ENCODE peak calls at places on chromosomes 6 and 20, in ten cellular contexts. X is heart right ventricle; C is psoas muscle; V is MM.1S; H is CD4-positive, alpha-beta T cell; Q is Peyer's patch; R is neural crest cell; I is tibial artery; N is endothelial cell; O is prostate gland. K is an unnamed sample.

GRCh38 chr6:5550631-5551030 is 289.3 kb downstream of the FARS2 start:
- DNase-seq in H (no peak), Q (no peak), X (no peak), C (no peak), R (no peak), V (no peak), O (no peak), N (no peak), I (no peak), K (no peak)

GRCh38 chr20:23116301-23117089 is 30.4 kb upstream of the CD93 start:
- DNase-seq in H (no peak), C (no peak), O (no peak), R (no peak), V (no peak), I (no peak), Q (no peak), X (no peak), N (no peak), K (no peak)

GRCh38 chr20:22341508-22341907 is 242.9 kb downstream of the FOXA2 start:
- DNase-seq in I (no peak), Q (no peak), X (no peak), C (no peak), O (no peak), V (no peak), N (no peak), H (no peak), R (no peak), K (no peak)

GRCh38 chr6:79640146-79641111 is 9.3 kb downstream of the SH3BGRL2 start:
- DNase-seq in H (no peak), V (peak), Q (no peak), X (peak), N (no peak), C (peak), O (no peak), R (no peak), I (no peak), K (no peak)

GRCh38 chr6:42217165-42217522 is 517 bp downstream of the MRPS10 start:
- DNase-seq in I (no peak), V (peak), C (no peak), Q (no peak), H (no peak), R (no peak), X (no peak), N (no peak), O (no peak), K (no peak)

GRCh38 chr6:10350720-10351119 is 64.2 kb downstream of the TFAP2A start:
- DNase-seq in V (no peak), R (no peak), O (no peak), N (no peak), C (no peak), Q (no peak), X (no peak), I (no peak), H (no peak), K (no peak)

GRCh38 chr20:59743767-59744485 is 139.6 kb downstream of the PHACTR3 start:
- DNase-seq in V (peak), R (no peak), O (no peak), C (no peak), I (no peak), H (no peak), Q (no peak), N (no peak), X (no peak), K (peak)

GRCh38 chr6:128250370-128251070 is 269.9 kb downstream of the PTPRK start:
- DNase-seq in N (no peak), R (no peak), V (no peak), C (no peak), I (no peak), Q (no peak), O (no peak), H (no peak), X (no peak), K (no peak)

GRCh38 chr6:25253371-25253770 is 25.8 kb upstream of the CARMIL1 start:
- DNase-seq in V (no peak), Q (no peak), I (no peak), X (no peak), R (no peak), N (no peak), C (no peak), H (no peak), O (no peak), K (no peak)

GRCh38 chr6:158817298-158818007 is 1.7 kb downstream of the EZR start:
- DNase-seq in V (peak), X (peak), Q (peak), O (peak), C (no peak), I (peak), R (no peak), H (peak), N (peak), K (no peak)

GRCh38 chr20:57525328-57526053 is 551 bp upstream of the CTCFL start:
- DNase-seq in R (no peak), H (no peak), Q (no peak), X (no peak), O (no peak), V (no peak), C (no peak), I (no peak), N (no peak), K (no peak)

GRCh38 chr6:133410628-133411027 is 169.5 kb downstream of the EYA4 start:
- DNase-seq in Q (no peak), X (no peak), O (no peak), N (no peak), C (no peak), I (no peak), V (no peak), H (no peak), R (peak), K (no peak)

GRCh38 chr6:139891471-139891870 is 517.0 kb upstream of the CITED2 start:
- DNase-seq in Q (no peak), R (no peak), X (no peak), N (no peak), O (no peak), I (no peak), V (no peak), H (no peak), C (no peak), K (no peak)

GRCh38 chr6:27139753-27140522 is 107.6 kb upstream of the PRSS16 start:
- DNase-seq in Q (peak), X (no peak), V (peak), N (peak), H (no peak), O (no peak), I (no peak), R (no peak), C (no peak), K (peak)

GRCh38 chr20:61830241-61830930 is 235.3 kb downstream of the TAF4 start:
- DNase-seq in X (no peak), V (no peak), C (peak), R (no peak), N (no peak), O (no peak), I (no peak), H (no peak), Q (no peak), K (no peak)

GRCh38 chr6:149129401-149130077 is 188.0 kb upstream of the TAB2 start:
- DNase-seq in I (peak), V (no peak), Q (no peak), N (no peak), O (no peak), R (no peak), C (no peak), X (no peak), H (no peak), K (no peak)

GRCh38 chr6:111566222-111566717 is 39.4 kb downstream of the TRAF3IP2 start:
- DNase-seq in O (no peak), H (no peak), X (no peak), I (no peak), C (no peak), V (no peak), N (no peak), Q (no peak), R (no peak), K (no peak)

GRCh38 chr6:111011360-111012142 is 29.7 kb downstream of the RPF2 start:
- DNase-seq in Q (no peak), C (no peak), I (no peak), N (peak), O (no peak), X (no peak), H (no peak), V (peak), R (no peak), K (peak)

GRCh38 chr6:155404937-155405336 is 50.7 kb downstream of the NOX3 start:
- DNase-seq in V (no peak), N (no peak), X (no peak), H (no peak), O (no peak), Q (no peak), R (no peak), C (no peak), I (no peak), K (no peak)

GRCh38 chr6:38804368-38804767 is 89.3 kb downstream of the DNAH8 start:
- DNase-seq in R (no peak), X (no peak), I (no peak), Q (no peak), O (no peak), C (no peak), H (no peak), V (no peak), N (no peak), K (no peak)

GRCh38 chr6:134317471-134318131 is at the start of gene SGK1:
- DNase-seq in H (peak), C (no peak), I (peak), R (peak), N (peak), V (no peak), X (peak), O (peak), Q (no peak), K (peak)

GRCh38 chr6:20789162-20789561 is 254.9 kb downstream of the CDKAL1 start:
- DNase-seq in C (no peak), V (no peak), Q (no peak), O (no peak), R (no peak), H (no peak), X (no peak), N (no peak), I (no peak), K (no peak)

GRCh38 chr20:9256359-9256758 is 187.5 kb downstream of the PLCB4 start:
- DNase-seq in C (no peak), I (no peak), N (no peak), Q (no peak), H (no peak), X (no peak), O (no peak), R (no peak), V (no peak), K (no peak)

GRCh38 chr20:8812818-8813217 is 256.1 kb upstream of the PLCB4 start:
- DNase-seq in O (no peak), V (no peak), R (no peak), C (no peak), H (no peak), X (peak), Q (no peak), N (peak), I (peak), K (no peak)

GRCh38 chr20:3783516-3784225 is 2.4 kb upstream of the SPEF1 start:
- DNase-seq in O (no peak), I (no peak), Q (no peak), R (no peak), N (no peak), C (peak), X (peak), V (no peak), H (no peak), K (no peak)

GRCh38 chr6:111601875-111602274 is 3.8 kb downstream of the TRAF3IP2 start:
- DNase-seq in I (peak), Q (no peak), V (no peak), R (no peak), O (peak), X (peak), C (no peak), N (no peak), H (no peak), K (no peak)

GRCh38 chr20:62808211-62808865 is 3.7 kb downstream of the OGFR start:
- DNase-seq in O (no peak), H (peak), I (peak), N (peak), V (peak), X (peak), Q (peak), R (peak), C (peak), K (peak)

GRCh38 chr6:85679445-85680123 is 36.9 kb upstream of the SYNCRIP start:
- DNase-seq in O (no peak), R (no peak), Q (no peak), X (no peak), I (no peak), N (no peak), V (no peak), C (no peak), H (no peak), K (no peak)

GRCh38 chr6:29908341-29908662 is 34.0 kb upstream of the HLA-A start:
- DNase-seq in I (no peak), X (no peak), Q (no peak), N (no peak), O (no peak), C (no peak), V (no peak), R (no peak), H (no peak), K (no peak)

GRCh38 chr20:47353224-47353696 is 3.2 kb downstream of the ZMYND8 start:
- DNase-seq in H (no peak), X (no peak), I (no peak), N (no peak), O (no peak), R (no peak), C (no peak), V (no peak), Q (no peak), K (no peak)

DNA sequence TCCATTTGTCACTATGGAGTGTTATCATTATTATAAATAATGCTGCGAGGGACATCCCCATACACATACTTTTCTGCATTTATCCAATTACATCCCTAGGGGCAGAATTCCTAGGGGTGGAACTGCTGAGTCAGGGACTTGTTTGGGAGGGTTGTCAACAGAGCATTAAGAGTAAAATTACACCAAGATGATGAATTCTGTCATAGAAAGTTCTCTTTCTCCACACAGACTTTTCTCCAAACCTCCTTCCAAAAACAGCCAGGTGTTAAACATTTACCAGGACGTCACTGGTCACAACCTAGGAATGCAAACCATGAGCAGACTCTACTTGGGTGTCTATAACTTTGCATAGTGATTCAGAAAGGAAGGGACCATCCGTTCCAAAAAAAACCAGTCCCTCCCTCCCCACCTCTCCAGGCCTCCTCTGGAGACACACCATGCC is 95.5 kb downstream of the PRND start:
- DNase-seq in I (no peak), N (no peak), O (no peak), V (no peak), C (no peak), X (no peak), Q (no peak), R (no peak), H (no peak), K (peak)
- TF ChIP-seq CTCF in I (no peak), N (no peak), O (no peak), V (no peak), C (no peak), X (no peak), Q (no peak), R (no peak), H (no peak), K (peak)

DNA sequence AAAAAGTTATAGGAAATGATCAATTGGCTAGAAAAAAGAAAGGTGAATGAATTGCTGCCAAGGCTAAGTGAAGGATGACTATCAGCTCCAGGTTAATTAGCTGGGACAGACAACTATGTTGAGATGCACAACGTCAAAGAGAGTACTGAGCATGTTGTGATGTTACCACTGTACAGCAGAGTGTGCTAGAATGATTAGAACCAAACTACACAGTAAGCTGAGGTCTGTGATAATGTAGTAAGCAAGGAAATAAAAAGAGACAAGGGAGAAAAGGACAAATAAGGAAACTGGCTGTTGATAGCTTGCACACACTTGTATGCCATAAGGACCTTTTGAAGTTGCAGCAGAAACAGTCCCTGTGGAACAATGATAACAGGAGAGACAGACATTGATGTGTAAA is 189.7 kb downstream of the CENPW start:
- DNase-seq in I (no peak), X (no peak), V (no peak), N (no peak), C (no peak), Q (no peak), R (no peak), H (no peak), O (no peak), K (no peak)
- TF ChIP-seq CTCF in I (no peak), X (no peak), V (no peak), N (no peak), C (peak), Q (peak), R (no peak), H (no peak), O (no peak), K (no peak)

GRCh38 chr20:2754426-2754825 is 46.0 kb downstream of the CPXM1 start:
- DNase-seq in N (no peak), R (no peak), H (no peak), Q (no peak), C (no peak), O (peak), V (no peak), I (no peak), X (no peak), K (no peak)

GRCh38 chr20:2755451-2756055 is 44.9 kb downstream of the CPXM1 start:
- DNase-seq in R (no peak), V (no peak), O (no peak), C (no peak), I (no peak), Q (no peak), X (no peak), N (no peak), H (no peak), K (no peak)

GRCh38 chr20:2757001-2757400 is 43.4 kb downstream of the CPXM1 start:
- DNase-seq in V (no peak), O (no peak), H (no peak), R (no peak), Q (no peak), N (no peak), I (no peak), C (no peak), X (no peak), K (no peak)

GRCh38 chr20:2757969-2758368 is 42.5 kb downstream of the CPXM1 start:
- DNase-seq in X (no peak), N (no peak), Q (no peak), I (no peak), O (no peak), R (no peak), H (no peak), V (no peak), C (no peak), K (no peak)

GRCh38 chr20:2756056-2756611 is 44.3 kb downstream of the CPXM1 start:
- DNase-seq in V (no peak), C (no peak), O (no peak), R (peak), N (peak), X (no peak), H (no peak), Q (no peak), I (no peak), K (peak)
- TF ChIP-seq CTCF in V (peak), C (peak), O (peak), R (peak), N (peak), X (peak), H (no peak), Q (peak), I (peak), K (no peak)

DNA sequence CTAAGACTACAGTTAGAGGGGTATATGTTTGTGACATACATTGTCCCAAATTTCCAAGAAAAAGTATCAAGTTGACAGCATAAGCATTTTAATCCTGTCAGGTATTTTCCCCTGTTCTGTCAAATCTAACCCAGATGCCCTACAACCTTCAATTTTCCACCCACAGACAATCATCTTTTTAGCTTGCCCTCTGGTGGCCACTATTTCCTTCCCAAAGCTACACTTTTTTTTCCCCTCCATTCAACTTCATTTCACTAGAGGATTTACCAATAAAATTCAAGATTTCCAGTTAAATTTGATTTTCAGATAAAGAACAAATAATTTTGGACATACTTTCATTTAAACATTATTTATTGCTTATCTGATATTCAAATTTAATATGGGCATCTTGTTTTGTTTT is 286.6 kb downstream of the TENT5A start:
- DNase-seq in X (no peak), C (no peak), R (no peak), O (no peak), V (peak), Q (no peak), H (no peak), N (peak), I (no peak), K (peak)
- TF ChIP-seq CTCF in X (peak), C (peak), R (peak), O (no peak), V (peak), Q (peak), H (no peak), N (peak), I (peak), K (peak)

K was measured in Calu3.